ENCODE peak calls at places on chromosomes 7 and 10, in five cellular contexts. O is heart left ventricle, E is stomach, D is uterus, A is A549. M is an unnamed sample. For H3K4me1, the result is how much of the 10 kb centered on the place peaks cover.

GRCh38 chr7:76377186-76377918 is 18.6 kb upstream of the YWHAG start:
- DNase-seq in O (peak), E (no peak), D (no peak), A (no peak), M (no peak)

GRCh38 chr10:97714401-97715258 is 1.1 kb downstream of the MARVELD1 start:
- DNase-seq in O (peak), E (peak), D (peak), A (peak), M (peak)

GRCh38 chr10:102243304-102243703 is 2.0 kb upstream of the PITX3 start:
- DNase-seq in O (no peak), E (no peak), D (no peak), A (no peak), M (no peak)

GRCh38 chr7:151271699-151272355 is 23.3 kb upstream of the SMARCD3 start:
- DNase-seq in O (no peak), E (peak), D (peak), A (no peak), M (peak)

GRCh38 chr7:118974836-118975235 is 750.3 kb downstream of the ANKRD7 start:
- DNase-seq in O (no peak), E (no peak), D (no peak), A (no peak), M (no peak)

GRCh38 chr7:55022618-55022985 is 3.8 kb downstream of the EGFR start:
- DNase-seq in O (no peak), E (no peak), D (no peak), A (no peak), M (no peak)

GRCh38 chr7:151824285-151824950 is 52.5 kb downstream of the PRKAG2 start:
- DNase-seq in O (no peak), E (no peak), D (peak), A (no peak), M (no peak)

GRCh38 chr7:5622746-5623145 is 158.7 kb downstream of the RNF216 start:
- DNase-seq in O (peak), E (no peak), D (no peak), A (no peak), M (no peak)

GRCh38 chr7:158174947-158175346 is 412.7 kb downstream of the PTPRN2 start:
- DNase-seq in O (no peak), E (no peak), D (no peak), A (no peak), M (no peak)

GRCh38 chr7:48337012-48337621 is 165.9 kb downstream of the ABCA13 start:
- DNase-seq in O (no peak), E (no peak), D (no peak), A (peak), M (no peak)

GRCh38 chr10:25226775-25227682 is 52.2 kb downstream of the GPR158 start:
- DNase-seq in O (no peak), E (peak), D (no peak), A (no peak), M (peak)

GRCh38 chr10:92692697-92693533 is 3.2 kb downstream of the HHEX start:
- DNase-seq in O (no peak), E (no peak), D (no peak), A (no peak), M (no peak)
- H3K4me3 ChIP-seq in O (no peak), E (peak), D (no peak), A (no peak), M (no peak)

DNA sequence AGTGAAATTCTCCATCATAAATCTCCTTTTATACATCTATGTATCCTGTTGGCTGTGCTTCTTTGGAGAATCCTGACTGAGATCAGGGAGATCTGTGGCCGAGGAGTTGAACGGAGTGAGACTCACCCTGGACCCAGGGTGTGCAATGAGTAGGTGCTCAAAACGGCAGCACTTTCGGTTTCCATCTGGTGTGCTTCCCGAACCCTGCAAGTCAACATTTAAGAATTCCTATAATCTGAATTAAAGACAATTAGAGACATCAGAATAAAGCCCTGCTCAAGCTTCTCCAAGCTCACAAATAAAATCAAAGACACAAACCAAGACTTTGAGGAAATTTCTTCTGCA is 29.9 kb downstream of the GNA12 start:
- DNase-seq in O (no peak), E (peak), D (no peak), A (no peak), M (no peak)
- H3K4me1 ChIP-seq in O (under half), E (under half), D (under half), A (half or more), M (under half)

GRCh38 chr7:10973061-10973941 is at the start of gene PHF14:
- DNase-seq in O (peak), E (peak), D (peak), A (peak), M (peak)
- TF ChIP-seq POLR2A in O (peak), E (no peak), D (peak), A (peak), M (peak)

GRCh38 chr7:29284586-29285450 is 90.2 kb downstream of the CHN2 start:
- DNase-seq in O (no peak), E (no peak), D (no peak), A (no peak), M (no peak)
- H3K4me3 ChIP-seq in O (no peak), E (no peak), D (no peak), A (no peak), M (no peak)